ENCODE peak calls at places on chromosomes 3 and 15, in nine cellular contexts. U is fibroblast of lung; P is transverse colon; K is heart right ventricle; E is tibial nerve; W is cardiac muscle cell; H is CD4-positive, alpha-beta memory T cell; I is A549; C is iPS DF 6.9. S is an unnamed sample. For H3K9me3, the result is how much of the 10 kb centered on the place peaks cover.

GRCh38 chr3:50192689-50193141 is 1.3 kb downstream of the GNAT1 start:
- DNase-seq in E (peak), I (peak), K (peak), H (peak), U (peak), W (peak), P (peak), C (peak), S (peak)

GRCh38 chr3:9727041-9727595 is 4.4 kb upstream of the BRPF1 start:
- DNase-seq in W (no peak), E (no peak), I (peak), C (peak), H (peak), U (no peak), P (no peak), K (no peak), S (peak)

GRCh38 chr3:69803871-69804270 is 64.6 kb downstream of the MITF start:
- DNase-seq in P (no peak), E (no peak), H (no peak), I (no peak), U (no peak), C (no peak), K (no peak), W (no peak), S (no peak)

GRCh38 chr3:46276497-46277099 is 34.3 kb downstream of the CCR3 start:
- DNase-seq in K (peak), H (peak), W (peak), I (peak), U (no peak), P (peak), C (peak), E (no peak), S (peak)

GRCh38 chr3:173066044-173066679 is 74.9 kb downstream of the SPATA16 start:
- DNase-seq in K (peak), W (no peak), U (peak), C (no peak), P (no peak), I (no peak), E (no peak), H (no peak), S (no peak)

GRCh38 chr3:7813412-7813811 is 688.2 kb upstream of the LMCD1 start:
- DNase-seq in I (no peak), U (no peak), P (no peak), W (no peak), C (no peak), E (no peak), K (no peak), H (no peak), S (no peak)

GRCh38 chr3:155052470-155052869 is 27.6 kb upstream of the MME start:
- DNase-seq in K (no peak), W (no peak), E (no peak), C (no peak), P (no peak), U (no peak), I (no peak), H (no peak), S (no peak)

GRCh38 chr3:57288403-57288802 is 4.1 kb downstream of the ASB14 start:
- DNase-seq in U (no peak), I (no peak), H (no peak), P (no peak), K (no peak), C (no peak), E (no peak), W (no peak), S (no peak)

GRCh38 chr3:20322085-20322484 is 136.1 kb upstream of the SGO1 start:
- DNase-seq in H (no peak), I (no peak), K (no peak), C (no peak), P (no peak), E (no peak), W (no peak), U (no peak), S (no peak)

GRCh38 chr15:74264081-74264501 is 28.0 kb downstream of the CCDC33 start:
- DNase-seq in E (no peak), U (no peak), K (no peak), W (no peak), C (no peak), H (no peak), P (no peak), I (no peak), S (no peak)

GRCh38 chr15:78044407-78045155 is 32.9 kb downstream of the TBC1D2B start:
- DNase-seq in I (no peak), E (no peak), U (no peak), C (no peak), K (no peak), H (peak), P (no peak), W (no peak), S (no peak)

GRCh38 chr3:127779747-127780146 is 42.6 kb downstream of the MGLL start:
- DNase-seq in U (peak), H (no peak), K (no peak), P (no peak), C (no peak), W (peak), E (no peak), I (peak), S (no peak)

GRCh38 chr3:156812521-156813335 is 13.4 kb upstream of the LEKR1 start:
- DNase-seq in P (no peak), C (no peak), U (peak), K (no peak), H (no peak), W (no peak), E (no peak), I (peak), S (no peak)

GRCh38 chr3:74302959-74303358 is 311.5 kb downstream of the CNTN3 start:
- DNase-seq in H (no peak), K (no peak), C (no peak), I (no peak), P (no peak), E (no peak), W (no peak), U (no peak), S (no peak)

GRCh38 chr3:150348500-150348899 is 59.6 kb upstream of the TSC22D2 start:
- DNase-seq in U (peak), K (no peak), C (no peak), W (peak), E (no peak), H (no peak), I (peak), P (peak), S (no peak)

GRCh38 chr3:188084751-188085595 is 69.0 kb upstream of the LPP start:
- DNase-seq in E (no peak), K (no peak), I (no peak), H (no peak), W (no peak), C (no peak), P (no peak), U (no peak), S (no peak)

GRCh38 chr3:192685801-192686200 is 41.5 kb downstream of the FGF12 start:
- DNase-seq in H (no peak), K (no peak), P (no peak), U (no peak), E (no peak), C (no peak), W (no peak), I (no peak), S (no peak)

DNA sequence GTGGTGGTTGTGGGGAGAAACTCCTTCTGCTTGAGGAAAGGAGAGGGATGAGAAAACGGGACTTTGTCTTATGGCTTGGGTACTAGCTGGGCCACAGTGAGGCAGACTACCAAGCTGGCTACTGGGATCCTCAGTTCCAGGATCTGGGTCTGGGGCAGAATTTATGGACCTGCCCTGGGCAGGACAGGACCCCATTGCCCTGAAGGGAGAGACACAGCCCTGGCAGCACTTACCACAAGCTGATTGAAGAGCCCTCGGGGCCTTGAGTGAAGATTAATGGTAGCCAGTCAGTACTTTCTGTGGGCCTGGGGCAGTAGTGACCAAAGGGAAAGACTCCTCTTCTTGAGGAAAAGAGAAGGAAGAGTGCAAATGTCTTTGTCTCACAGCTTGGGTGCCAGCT is 799.7 kb downstream of the SI start:
- DNase-seq in P (no peak), U (no peak), K (no peak), E (no peak), H (no peak), C (no peak), I (no peak), W (no peak), S (no peak)
- H3K9me3 ChIP-seq in P (under half), U (under half), K (under half), E (under half), H (under half), C (under half), I (under half), W (under half), S (under half)

GRCh38 chr3:102512734-102513518 is 78.1 kb downstream of the ZPLD1 start:
- DNase-seq in I (no peak), P (no peak), W (no peak), C (no peak), E (no peak), U (peak), K (no peak), H (no peak), S (no peak)
- H3K9me3 ChIP-seq in I (under half), P (under half), W (under half), C (under half), E (under half), U (under half), K (under half), H (under half), S (under half)

GRCh38 chr3:68176600-68176999 is 522.2 kb upstream of the SUCLG2 start:
- DNase-seq in I (no peak), E (no peak), K (no peak), W (no peak), P (no peak), C (no peak), U (no peak), H (no peak), S (no peak)

GRCh38 chr3:68173230-68173629 is 518.8 kb upstream of the SUCLG2 start:
- DNase-seq in U (no peak), K (no peak), H (no peak), W (no peak), I (no peak), E (no peak), C (no peak), P (no peak), S (no peak)

GRCh38 chr3:68172039-68172438 is 517.6 kb upstream of the SUCLG2 start:
- DNase-seq in H (no peak), E (no peak), P (no peak), W (no peak), U (no peak), I (no peak), C (no peak), K (no peak), S (no peak)
- H3K9me3 ChIP-seq in H (under half), E (under half), P (under half), W (under half), U (under half), I (under half), C (under half), K (under half), S (under half)

DNA sequence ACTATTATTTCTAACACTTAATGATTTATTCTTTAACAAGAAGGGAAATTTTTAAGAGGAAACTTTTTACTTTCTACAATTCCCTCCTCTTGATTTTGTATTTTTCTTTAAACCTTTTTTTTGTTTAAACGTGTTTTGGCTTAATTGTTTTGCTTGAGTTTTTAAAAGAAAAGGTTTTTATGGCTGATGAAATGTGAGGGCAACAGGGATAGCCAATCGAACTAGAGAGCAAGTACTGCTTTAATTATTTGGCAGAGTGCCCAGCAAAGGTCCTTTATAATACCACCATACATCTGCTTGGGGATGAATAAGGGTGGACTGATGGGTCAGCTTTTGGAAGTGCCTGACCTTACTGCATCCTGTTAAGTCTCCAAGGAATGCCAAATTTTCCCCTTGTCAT is 19.6 kb upstream of the MTHFS start:
- DNase-seq in E (no peak), U (no peak), I (no peak), H (no peak), K (no peak), W (no peak), C (no peak), P (no peak), S (no peak)
- H3K9me3 ChIP-seq in E (under half), U (under half), I (half or more), H (under half), K (half or more), W (under half), C (under half), P (half or more), S (under half)

GRCh38 chr15:95475067-95475466 is 855.4 kb upstream of the NR2F2 start:
- DNase-seq in P (no peak), H (no peak), K (no peak), E (no peak), W (no peak), I (no peak), U (no peak), C (no peak), S (no peak)

GRCh38 chr15:95468820-95469219 is 861.7 kb upstream of the NR2F2 start:
- DNase-seq in W (no peak), I (no peak), P (no peak), U (no peak), H (no peak), C (no peak), E (no peak), K (no peak), S (no peak)

GRCh38 chr15:95469601-95470000 is 860.9 kb upstream of the NR2F2 start:
- DNase-seq in K (no peak), E (no peak), H (no peak), C (no peak), W (no peak), P (no peak), U (no peak), I (no peak), S (no peak)

GRCh38 chr15:95470997-95471692 is 859.4 kb upstream of the NR2F2 start:
- DNase-seq in H (no peak), W (no peak), K (peak), U (peak), E (peak), C (no peak), I (no peak), P (no peak), S (no peak)

GRCh38 chr15:95470529-95470928 is 860.0 kb upstream of the NR2F2 start:
- DNase-seq in H (no peak), E (no peak), C (no peak), W (no peak), P (no peak), K (no peak), U (no peak), I (no peak), S (no peak)
- H3K9me3 ChIP-seq in H (under half), E (under half), C (under half), W (under half), P (under half), K (under half), U (under half), I (under half), S (under half)

GRCh38 chr3:1527780-1528179 is 435.0 kb downstream of the CNTN6 start:
- DNase-seq in U (no peak), K (no peak), C (no peak), H (no peak), P (no peak), W (no peak), E (no peak), I (no peak), S (no peak)

GRCh38 chr3:1531981-1532380 is 439.2 kb downstream of the CNTN6 start:
- DNase-seq in W (no peak), E (no peak), P (no peak), C (no peak), H (no peak), U (no peak), K (no peak), I (no peak), S (no peak)

GRCh38 chr3:1528621-1529020 is 435.8 kb downstream of the CNTN6 start:
- DNase-seq in I (no peak), K (no peak), E (no peak), H (no peak), C (no peak), W (no peak), U (no peak), P (no peak), S (no peak)

GRCh38 chr3:1532935-1533606 is 440.2 kb downstream of the CNTN6 start:
- DNase-seq in C (no peak), H (no peak), K (no peak), P (no peak), E (no peak), U (no peak), W (no peak), I (no peak), S (no peak)

DNA sequence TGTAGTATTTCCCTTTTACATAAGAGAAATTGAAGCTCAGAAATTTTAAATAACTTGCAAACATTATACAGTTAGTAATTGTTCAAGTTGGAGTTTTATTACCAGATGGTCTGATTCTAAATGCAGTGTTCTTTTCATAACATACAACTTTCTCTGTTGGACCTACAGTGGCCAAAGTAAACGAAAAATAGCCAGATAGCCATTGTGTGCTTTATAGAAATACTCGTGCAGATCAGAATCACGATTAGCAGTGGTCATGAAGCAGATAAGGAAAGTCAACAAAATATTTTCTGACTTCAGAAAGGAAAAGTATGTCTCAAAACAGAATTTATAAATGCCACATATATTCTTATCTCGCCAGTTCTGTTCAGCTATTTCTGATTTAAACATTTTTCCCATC is 436.8 kb downstream of the CNTN6 start:
- DNase-seq in U (no peak), C (no peak), E (no peak), W (no peak), K (no peak), I (no peak), P (no peak), H (no peak), S (no peak)
- H3K9me3 ChIP-seq in U (under half), C (under half), E (under half), W (under half), K (under half), I (under half), P (under half), H (under half), S (under half)

GRCh38 chr15:20358781-20359414 is 182.7 kb downstream of the GOLGA6L6 start:
- DNase-seq in U (no peak), C (no peak), E (no peak), K (no peak), I (peak), P (no peak), H (no peak), W (no peak), S (no peak)
- H3K9me3 ChIP-seq in U (under half), C (under half), E (under half), K (under half), I (under half), P (under half), H (under half), W (under half), S (under half)

DNA sequence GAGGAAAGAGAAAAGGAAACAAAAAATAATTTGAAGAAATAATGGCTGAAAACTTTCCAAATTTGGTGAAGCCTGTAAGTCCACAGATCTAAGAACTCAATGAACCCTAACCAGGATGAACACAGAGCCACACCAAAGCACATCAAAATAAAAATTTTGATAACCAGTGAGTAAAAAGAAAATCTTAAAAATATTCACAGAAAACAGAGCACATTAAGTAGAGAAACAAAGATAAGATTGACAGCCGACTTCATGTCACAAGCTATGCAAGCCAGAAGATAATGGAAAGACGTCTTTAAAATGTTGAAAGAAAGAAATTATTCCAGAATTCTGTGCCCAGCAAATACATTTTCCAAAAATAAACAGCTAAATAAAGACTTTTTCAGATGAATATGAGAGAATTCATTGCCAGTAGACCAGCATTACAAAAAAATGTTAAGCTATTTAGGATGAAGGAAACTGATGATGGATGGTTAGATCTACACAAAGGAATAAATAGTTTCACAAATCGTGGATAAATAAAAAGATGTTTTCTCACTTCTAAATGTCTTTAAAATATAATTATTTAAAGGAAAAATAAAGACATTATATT is 140.2 kb upstream of the SKOR1 start:
- DNase-seq in K (no peak), H (peak), P (no peak), E (no peak), W (peak), U (peak), I (peak), C (peak), S (no peak)
- H3K9me3 ChIP-seq in K (under half), H (under half), P (under half), E (under half), W (under half), U (under half), I (under half), C (under half), S (under half)

GRCh38 chr3:58693929-58694850 is 27.6 kb upstream of the FAM3D start:
- DNase-seq in W (no peak), I (no peak), C (no peak), U (no peak), E (no peak), K (no peak), P (no peak), H (no peak), S (no peak)
- H3K9me3 ChIP-seq in W (under half), I (under half), C (under half), U (under half), E (under half), K (under half), P (under half), H (under half), S (under half)